ENCODE peak calls at places on chromosomes 13 and 19, in seven cellular contexts. One of them, this sample, is unnamed. For H3K27me3, the result is how much of the 10 kb centered on the place peaks cover.

GRCh38 chr13:48920730-48921129 is 55.0 kb upstream of the FNDC3A start:
- DNase-seq in H9: no peak
- DNase-seq in mesenchymal stem cell: no peak
- DNase-seq in IMR-90: no peak
- DNase-seq in H1: no peak
- DNase-seq in mesendoderm: no peak
- DNase-seq in trophoblast cell: no peak
- DNase-seq in this sample: no peak

GRCh38 chr13:101514695-101515275 is 62.3 kb downstream of the ITGBL1 start:
- DNase-seq in mesendoderm: peak
- DNase-seq in H9: no peak
- DNase-seq in mesenchymal stem cell: peak
- DNase-seq in H1: no peak
- DNase-seq in trophoblast cell: peak
- DNase-seq in IMR-90: peak
- DNase-seq in this sample: peak

GRCh38 chr19:31261651-31262331 is 87.4 kb downstream of the TSHZ3 start:
- DNase-seq in trophoblast cell: no peak
- DNase-seq in H9: no peak
- DNase-seq in mesendoderm: no peak
- DNase-seq in mesenchymal stem cell: peak
- DNase-seq in H1: no peak
- DNase-seq in IMR-90: peak
- DNase-seq in this sample: no peak

GRCh38 chr19:13093407-13094284 is 9.0 kb downstream of the LYL1 start:
- DNase-seq in H9: peak
- DNase-seq in IMR-90: peak
- DNase-seq in trophoblast cell: peak
- DNase-seq in mesenchymal stem cell: peak
- DNase-seq in mesendoderm: peak
- DNase-seq in H1: peak
- DNase-seq in this sample: peak

GRCh38 chr19:790971-791604 is 6.2 kb upstream of the PTBP1 start:
- DNase-seq in mesendoderm: no peak
- DNase-seq in IMR-90: no peak
- DNase-seq in H9: no peak
- DNase-seq in trophoblast cell: no peak
- DNase-seq in mesenchymal stem cell: no peak
- DNase-seq in H1: no peak
- DNase-seq in this sample: no peak

GRCh38 chr13:51158923-51159322 is 47.8 kb upstream of the C13orf42 start:
- DNase-seq in H1: peak
- DNase-seq in mesenchymal stem cell: no peak
- DNase-seq in mesendoderm: peak
- DNase-seq in H9: no peak
- DNase-seq in trophoblast cell: no peak
- DNase-seq in IMR-90: no peak
- DNase-seq in this sample: no peak

GRCh38 chr19:6056801-6057650 is 53.3 kb downstream of the RFX2 start:
- DNase-seq in mesendoderm: peak
- DNase-seq in H9: peak
- DNase-seq in mesenchymal stem cell: peak
- DNase-seq in IMR-90: peak
- DNase-seq in H1: no peak
- DNase-seq in trophoblast cell: peak
- DNase-seq in this sample: no peak

GRCh38 chr19:45863840-45864628 is at the start of gene FOXA3:
- DNase-seq in IMR-90: peak
- DNase-seq in mesenchymal stem cell: peak
- DNase-seq in trophoblast cell: peak
- DNase-seq in H9: peak
- DNase-seq in mesendoderm: peak
- DNase-seq in H1: peak
- DNase-seq in this sample: no peak

GRCh38 chr13:76853481-76853880 is 32.7 kb downstream of the KCTD12 start:
- DNase-seq in mesendoderm: no peak
- DNase-seq in H9: no peak
- DNase-seq in mesenchymal stem cell: no peak
- DNase-seq in IMR-90: no peak
- DNase-seq in H1: no peak
- DNase-seq in trophoblast cell: peak
- DNase-seq in this sample: no peak

GRCh38 chr13:111312944-111313590 is 7.4 kb upstream of the TEX29 start:
- DNase-seq in mesenchymal stem cell: no peak
- DNase-seq in IMR-90: no peak
- DNase-seq in H1: no peak
- DNase-seq in trophoblast cell: no peak
- DNase-seq in H9: no peak
- DNase-seq in mesendoderm: peak
- DNase-seq in this sample: no peak

GRCh38 chr13:23674795-23675640 is 104.8 kb downstream of the TNFRSF19 start:
- DNase-seq in trophoblast cell: peak
- DNase-seq in H1: no peak
- DNase-seq in mesenchymal stem cell: peak
- DNase-seq in mesendoderm: no peak
- DNase-seq in IMR-90: peak
- DNase-seq in H9: no peak
- DNase-seq in this sample: no peak

GRCh38 chr13:24050796-24051715 is 109.5 kb upstream of the SPATA13 start:
- DNase-seq in H1: no peak
- DNase-seq in mesendoderm: peak
- DNase-seq in IMR-90: no peak
- DNase-seq in trophoblast cell: peak
- DNase-seq in H9: no peak
- DNase-seq in mesenchymal stem cell: no peak
- DNase-seq in this sample: no peak

GRCh38 chr19:37763488-37763887 is 15.9 kb downstream of the ZNF573 start:
- DNase-seq in mesendoderm: no peak
- DNase-seq in H1: no peak
- DNase-seq in trophoblast cell: peak
- DNase-seq in mesenchymal stem cell: no peak
- DNase-seq in IMR-90: peak
- DNase-seq in H9: no peak
- DNase-seq in this sample: no peak

GRCh38 chr19:7926021-7926726 is at the start of gene CTXN1:
- DNase-seq in mesendoderm: peak
- DNase-seq in trophoblast cell: peak
- DNase-seq in mesenchymal stem cell: peak
- DNase-seq in IMR-90: no peak
- DNase-seq in H1: peak
- DNase-seq in H9: peak
- DNase-seq in this sample: peak

GRCh38 chr19:32264568-32264967 is 80.8 kb upstream of the ZNF507 start:
- DNase-seq in mesendoderm: no peak
- DNase-seq in mesenchymal stem cell: no peak
- DNase-seq in trophoblast cell: no peak
- DNase-seq in H1: no peak
- DNase-seq in IMR-90: no peak
- DNase-seq in H9: no peak
- DNase-seq in this sample: no peak

GRCh38 chr13:100089633-100090032 is 740 bp downstream of the PCCA start:
- DNase-seq in mesenchymal stem cell: peak
- DNase-seq in mesendoderm: no peak
- DNase-seq in H1: no peak
- DNase-seq in trophoblast cell: peak
- DNase-seq in H9: no peak
- DNase-seq in IMR-90: peak
- DNase-seq in this sample: no peak

GRCh38 chr13:25659091-25659502 is 287.3 kb downstream of the ATP8A2 start:
- DNase-seq in trophoblast cell: peak
- DNase-seq in mesenchymal stem cell: no peak
- DNase-seq in mesendoderm: peak
- DNase-seq in H9: no peak
- DNase-seq in H1: no peak
- DNase-seq in IMR-90: no peak
- DNase-seq in this sample: no peak

DNA sequence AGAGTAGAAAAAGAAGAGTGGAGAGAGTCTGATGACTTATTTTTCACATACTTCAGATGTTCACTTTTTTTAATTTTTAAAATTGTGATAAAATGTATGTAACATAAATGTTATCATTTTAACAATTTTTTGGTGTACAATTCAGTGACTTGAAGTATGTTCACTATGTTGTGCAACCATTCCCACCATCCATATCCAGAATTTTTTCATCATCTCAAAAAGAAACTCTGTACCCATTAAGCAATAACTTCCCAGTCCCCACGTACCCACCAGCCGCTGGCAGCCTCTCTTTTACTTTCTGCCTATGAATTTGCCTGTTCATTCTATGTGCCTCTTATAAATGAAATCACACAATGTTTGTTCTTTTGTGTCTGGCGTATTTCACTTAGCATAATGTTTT is 43.3 kb downstream of the SKA3 start:
- DNase-seq in trophoblast cell: no peak
- DNase-seq in H1: no peak
- DNase-seq in mesenchymal stem cell: no peak
- DNase-seq in H9: no peak
- DNase-seq in IMR-90: no peak
- DNase-seq in mesendoderm: no peak
- DNase-seq in this sample: no peak
- H3K27ac ChIP-seq in trophoblast cell: no peak
- H3K27ac ChIP-seq in H1: no peak
- H3K27ac ChIP-seq in mesenchymal stem cell: no peak
- H3K27ac ChIP-seq in H9: no peak
- H3K27ac ChIP-seq in IMR-90: no peak
- H3K27ac ChIP-seq in mesendoderm: no peak
- H3K27ac ChIP-seq in this sample: no peak

GRCh38 chr19:18599485-18599884 is 7.1 kb downstream of the CRLF1 start:
- DNase-seq in H1: no peak
- DNase-seq in IMR-90: no peak
- DNase-seq in mesenchymal stem cell: no peak
- DNase-seq in H9: no peak
- DNase-seq in trophoblast cell: no peak
- DNase-seq in mesendoderm: no peak
- DNase-seq in this sample: no peak
- H3K27me3 ChIP-seq in H1: under half
- H3K27me3 ChIP-seq in IMR-90: under half
- H3K27me3 ChIP-seq in mesenchymal stem cell: under half
- H3K27me3 ChIP-seq in H9: under half
- H3K27me3 ChIP-seq in trophoblast cell: under half
- H3K27me3 ChIP-seq in mesendoderm: under half
- H3K27me3 ChIP-seq in this sample: under half

GRCh38 chr13:44921931-44922758 is 67.1 kb downstream of the NUFIP1 start:
- DNase-seq in H9: no peak
- DNase-seq in mesendoderm: no peak
- DNase-seq in mesenchymal stem cell: peak
- DNase-seq in H1: no peak
- DNase-seq in trophoblast cell: no peak
- DNase-seq in IMR-90: peak
- DNase-seq in this sample: no peak
- H3K18ac ChIP-seq in H9: no peak
- H3K18ac ChIP-seq in mesendoderm: no peak
- H3K18ac ChIP-seq in mesenchymal stem cell: no peak
- H3K18ac ChIP-seq in H1: no peak
- H3K18ac ChIP-seq in trophoblast cell: no peak
- H3K18ac ChIP-seq in IMR-90: peak
- H3K18ac ChIP-seq in this sample: no peak

GRCh38 chr13:113813749-113814434 is 50.0 kb downstream of the GAS6 start:
- DNase-seq in H9: no peak
- DNase-seq in H1: no peak
- DNase-seq in mesenchymal stem cell: no peak
- DNase-seq in IMR-90: no peak
- DNase-seq in trophoblast cell: no peak
- DNase-seq in mesendoderm: no peak
- DNase-seq in this sample: no peak
- H3K27ac ChIP-seq in H9: no peak
- H3K27ac ChIP-seq in H1: no peak
- H3K27ac ChIP-seq in mesenchymal stem cell: peak
- H3K27ac ChIP-seq in IMR-90: no peak
- H3K27ac ChIP-seq in trophoblast cell: no peak
- H3K27ac ChIP-seq in mesendoderm: no peak
- H3K27ac ChIP-seq in this sample: no peak

GRCh38 chr19:19256072-19256969 is 16.8 kb downstream of the TM6SF2 start:
- DNase-seq in trophoblast cell: no peak
- DNase-seq in mesendoderm: peak
- DNase-seq in H1: no peak
- DNase-seq in H9: no peak
- DNase-seq in mesenchymal stem cell: no peak
- DNase-seq in IMR-90: no peak
- DNase-seq in this sample: no peak

GRCh38 chr19:19257137-19257536 is 16.0 kb downstream of the TM6SF2 start:
- DNase-seq in H1: no peak
- DNase-seq in H9: no peak
- DNase-seq in mesenchymal stem cell: no peak
- DNase-seq in mesendoderm: no peak
- DNase-seq in IMR-90: no peak
- DNase-seq in trophoblast cell: no peak
- DNase-seq in this sample: no peak

GRCh38 chr19:19258589-19259338 is 14.3 kb downstream of the TM6SF2 start:
- DNase-seq in trophoblast cell: no peak
- DNase-seq in mesendoderm: no peak
- DNase-seq in H1: no peak
- DNase-seq in H9: no peak
- DNase-seq in IMR-90: no peak
- DNase-seq in mesenchymal stem cell: no peak
- DNase-seq in this sample: no peak

GRCh38 chr19:19259741-19260140 is 13.4 kb downstream of the TM6SF2 start:
- DNase-seq in trophoblast cell: no peak
- DNase-seq in IMR-90: peak
- DNase-seq in mesenchymal stem cell: peak
- DNase-seq in mesendoderm: peak
- DNase-seq in H1: peak
- DNase-seq in H9: peak
- DNase-seq in this sample: no peak

GRCh38 chr19:19257836-19258588 is 15.1 kb downstream of the TM6SF2 start:
- DNase-seq in mesenchymal stem cell: no peak
- DNase-seq in H1: no peak
- DNase-seq in IMR-90: no peak
- DNase-seq in H9: no peak
- DNase-seq in mesendoderm: no peak
- DNase-seq in trophoblast cell: no peak
- DNase-seq in this sample: no peak
- H3K27me3 ChIP-seq in mesenchymal stem cell: half or more
- H3K27me3 ChIP-seq in H1: under half
- H3K27me3 ChIP-seq in IMR-90: under half
- H3K27me3 ChIP-seq in H9: under half
- H3K27me3 ChIP-seq in mesendoderm: under half
- H3K27me3 ChIP-seq in trophoblast cell: under half
- H3K27me3 ChIP-seq in this sample: under half

This sample was measured in neuronal stem cell.